ENCODE peak calls at places on chromosomes 7 and 10, in six cellular contexts. G is endothelial cell, X is foreskin fibroblast, F is uterus, D is AG10803, W is nephron progenitor cell. R is an unnamed sample.

GRCh38 chr7:12809476-12809875 is 122.0 kb downstream of the ARL4A start:
- DNase-seq in D (no peak), X (peak), F (no peak), W (no peak), G (no peak), R (no peak)

GRCh38 chr7:82153776-82154175 is 289.8 kb downstream of the CACNA2D1 start:
- DNase-seq in X (no peak), F (no peak), D (no peak), W (no peak), G (no peak), R (no peak)

GRCh38 chr10:70832852-70833542 is 17.2 kb downstream of the SGPL1 start:
- DNase-seq in W (no peak), X (peak), G (no peak), F (no peak), D (peak), R (no peak)

GRCh38 chr7:23295401-23295697 is 3.8 kb upstream of the MALSU1 start:
- DNase-seq in D (no peak), W (no peak), X (no peak), F (no peak), G (no peak), R (no peak)

GRCh38 chr10:119473715-119474230 is 68.7 kb downstream of the RGS10 start:
- DNase-seq in F (no peak), W (no peak), G (no peak), X (no peak), D (no peak), R (no peak)

GRCh38 chr7:151245360-151246160 is 2.9 kb downstream of the SMARCD3 start:
- DNase-seq in X (peak), G (peak), D (no peak), F (peak), W (peak), R (no peak)

GRCh38 chr7:142948603-142949002 is 9.3 kb downstream of the LLCFC1 start:
- DNase-seq in F (no peak), W (no peak), G (no peak), D (no peak), X (no peak), R (no peak)

GRCh38 chr10:52215745-52216361 is 98.2 kb upstream of the DKK1 start:
- DNase-seq in G (peak), W (peak), X (peak), D (peak), F (no peak), R (peak)

GRCh38 chr7:30090111-30090510 is 44.7 kb upstream of the MTURN start:
- DNase-seq in G (no peak), F (no peak), W (no peak), X (no peak), D (no peak), R (no peak)

GRCh38 chr10:61618388-61618961 is 44.3 kb upstream of the CABCOCO1 start:
- DNase-seq in D (no peak), W (no peak), X (no peak), G (no peak), F (no peak), R (no peak)

GRCh38 chr10:103254538-103255325 is 9.0 kb downstream of the RPEL1 start:
- DNase-seq in W (no peak), G (no peak), X (peak), F (no peak), D (peak), R (no peak)

GRCh38 chr10:52668024-52668423 is 104.6 kb downstream of the MBL2 start:
- DNase-seq in X (peak), F (no peak), G (no peak), W (no peak), D (peak), R (no peak)

GRCh38 chr10:23521735-23522134 is 82.9 kb downstream of the OTUD1 start:
- DNase-seq in F (no peak), G (no peak), W (no peak), X (no peak), D (no peak), R (no peak)

GRCh38 chr10:23525406-23525805 is 86.5 kb downstream of the OTUD1 start:
- DNase-seq in F (no peak), G (no peak), W (no peak), X (peak), D (peak), R (no peak)

GRCh38 chr10:23522345-23522744 is 83.5 kb downstream of the OTUD1 start:
- DNase-seq in F (no peak), W (no peak), X (no peak), D (no peak), G (no peak), R (no peak)

GRCh38 chr10:23528419-23528818 is 89.5 kb downstream of the OTUD1 start:
- DNase-seq in G (no peak), F (no peak), D (no peak), W (no peak), X (no peak), R (no peak)

DNA sequence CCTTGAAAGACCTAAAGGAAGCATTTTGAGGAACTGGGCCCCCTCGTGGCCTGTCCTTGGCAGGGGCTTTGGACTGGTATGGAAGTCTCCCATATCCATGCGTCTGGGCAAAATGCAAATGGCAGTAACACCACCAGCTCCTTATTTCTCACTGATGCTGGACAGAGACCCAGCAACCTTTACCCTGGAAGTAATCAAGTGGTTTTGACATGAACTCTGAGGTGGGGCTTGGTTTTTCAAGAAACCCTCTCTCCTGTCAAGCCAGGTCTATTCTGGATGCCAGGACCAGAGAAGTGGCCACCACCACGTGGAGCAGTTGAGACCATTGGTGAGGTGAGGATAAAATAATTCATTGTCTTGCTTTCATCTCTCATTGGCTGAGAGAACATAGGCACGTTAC is 84.4 kb downstream of the OTUD1 start:
- DNase-seq in G (no peak), W (no peak), F (no peak), D (no peak), X (no peak), R (no peak)
- TF ChIP-seq CTCF in G (no peak), W (no peak), F (no peak), D (no peak), X (no peak), R (no peak)

GRCh38 chr10:112913661-112914287 is 36.3 kb upstream of the TCF7L2 start:
- DNase-seq in F (no peak), D (no peak), W (no peak), X (no peak), G (no peak), R (no peak)
- TF ChIP-seq CTCF in F (no peak), D (no peak), W (no peak), X (no peak), G (no peak), R (no peak)

DNA sequence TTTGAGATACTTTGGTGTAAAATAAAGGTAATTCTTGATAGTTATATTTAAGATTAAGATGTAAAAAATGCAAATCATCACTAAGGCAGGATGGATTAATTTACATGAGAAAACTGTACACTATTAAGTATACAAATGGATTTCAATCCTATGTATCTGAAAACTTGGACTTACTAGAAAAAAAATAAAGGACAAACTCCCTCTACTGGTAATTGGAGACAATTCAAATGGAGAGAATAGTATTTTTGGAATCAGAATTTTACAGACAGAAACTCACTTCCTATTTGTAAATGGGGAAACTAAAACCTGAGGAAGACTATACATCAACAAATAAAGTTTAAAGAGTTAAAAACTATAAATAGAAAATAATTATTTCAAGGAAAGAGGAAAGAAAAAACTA is 62.6 kb downstream of the CUL2 start:
- DNase-seq in X (peak), D (peak), W (no peak), F (no peak), G (no peak), R (no peak)
- TF ChIP-seq CTCF in X (peak), D (peak), W (peak), F (peak), G (peak), R (peak)

DNA sequence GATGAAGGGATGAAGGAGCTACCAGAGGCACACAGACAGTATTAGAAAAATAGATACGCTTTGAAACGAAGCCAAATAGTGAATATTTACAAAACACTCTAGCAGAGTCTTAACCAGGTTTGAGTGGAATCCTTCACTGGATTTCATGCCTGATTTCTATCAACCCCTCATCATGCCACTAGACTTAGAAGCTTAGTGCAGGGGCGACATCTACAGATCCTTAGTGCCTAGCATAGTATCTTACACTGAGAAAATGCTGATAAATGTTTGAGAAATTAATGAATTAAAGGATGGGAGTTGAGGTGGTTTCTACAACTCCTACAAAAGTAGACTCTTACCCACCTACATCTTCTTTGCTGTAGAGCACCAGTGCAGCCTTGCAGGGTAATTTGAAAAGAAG is 54.7 kb upstream of the CCNJ start:
- DNase-seq in X (no peak), G (no peak), D (no peak), F (no peak), W (no peak), R (no peak)
- TF ChIP-seq CTCF in X (no peak), G (no peak), D (no peak), F (no peak), W (no peak), R (no peak)